ENCODE peak calls at places on chromosomes 5 and 9, in five cellular contexts. J is ELR; G is T-cell; E is CD4-positive, CD25-positive, alpha-beta regulatory T cell; B is AG08396. D is an unnamed sample.

GRCh38 chr5:59354811-59355210 is 538.7 kb downstream of the PDE4D start:
- DNase-seq in J (no peak), G (no peak), E (no peak), B (no peak), D (no peak)

GRCh38 chr9:129402931-129403742 is 217.8 kb downstream of the C9orf50 start:
- DNase-seq in J (no peak), G (no peak), E (no peak), B (no peak), D (no peak)

GRCh38 chr9:132141364-132141947 is 20.4 kb upstream of the NTNG2 start:
- DNase-seq in J (peak), G (no peak), E (no peak), B (peak), D (peak)

GRCh38 chr9:99105152-99106043 is 485 bp downstream of the TGFBR1 start:
- DNase-seq in J (peak), G (no peak), E (peak), B (peak), D (peak)

GRCh38 chr5:38208782-38209378 is 49.5 kb upstream of the EGFLAM start:
- DNase-seq in J (peak), G (no peak), E (peak), B (peak), D (peak)

GRCh38 chr5:179263391-179264052 is 81.7 kb downstream of the ADAMTS2 start:
- DNase-seq in J (no peak), G (no peak), E (no peak), B (no peak), D (no peak)

GRCh38 chr5:76690704-76691469 is 25.0 kb upstream of the F2R start:
- DNase-seq in J (peak), G (no peak), E (no peak), B (no peak), D (peak)

GRCh38 chr5:89282038-89282831 is 399.3 kb upstream of the MEF2C start:
- DNase-seq in J (no peak), G (no peak), E (no peak), B (no peak), D (no peak)

GRCh38 chr5:122354293-122354692 is 42.3 kb downstream of the SNCAIP start:
- DNase-seq in J (no peak), G (no peak), E (no peak), B (no peak), D (no peak)

D was measured in GM23248.